ENCODE peak calls at places on chromosomes 1 and 21, in four cellular contexts. P is T-helper 17 cell, B is Panc1, R is tibial artery. N is an unnamed sample.
A peak's percentile ranks its signal among the peaks of the same experiment; 100 is the strongest.

GRCh38 chr1:221793439-221794078 is 51.7 kb upstream of the DUSP10 start:
- DNase-seq in B (no peak), R (no peak), P (no peak), N (no peak)

GRCh38 chr1:163467291-163467690 is 145.5 kb downstream of the NUF2 start:
- DNase-seq in R (no peak), B (no peak), P (no peak), N (no peak)

GRCh38 chr1:12456979-12457378 is 161.0 kb downstream of the DHRS3 start:
- DNase-seq in P (no peak), B (no peak), R (no peak), N (no peak)

GRCh38 chr1:236064674-236065508 is at the start of gene NID1:
- DNase-seq in P (peak; percentile 14), R (peak; percentile 88), B (no peak), N (peak; percentile 17)

GRCh38 chr21:45317401-45318145 is 29.9 kb upstream of the POFUT2 start:
- DNase-seq in P (no peak), B (no peak), R (no peak), N (no peak)

GRCh38 chr1:66124670-66125069 is 332.0 kb downstream of the PDE4B start:
- DNase-seq in R (no peak), P (no peak), B (no peak), N (no peak)

GRCh38 chr1:235060607-235061470 is 67.8 kb downstream of the TOMM20 start:
- DNase-seq in B (no peak), R (peak; percentile 44), P (no peak), N (no peak)

GRCh38 chr1:23618586-23619083 is 59.3 kb upstream of the ID3 start:
- DNase-seq in P (no peak), B (no peak), R (no peak), N (no peak)

GRCh38 chr1:246724725-246725095 is 501 bp downstream of the SCCPDH start:
- DNase-seq in R (no peak), P (no peak), B (no peak), N (no peak)

GRCh38 chr1:65372557-65372956 is 47.9 kb upstream of the LEPR start:
- DNase-seq in P (no peak), R (no peak), B (no peak), N (no peak)

GRCh38 chr1:183180634-183181056 is 5.4 kb upstream of the LAMC2 start:
- DNase-seq in P (no peak), B (no peak), R (peak; percentile 25), N (no peak)

GRCh38 chr21:35007348-35007747 is 41.8 kb downstream of the RUNX1 start:
- DNase-seq in B (no peak), P (no peak), R (no peak), N (no peak)

GRCh38 chr1:239899747-239900146 is 191.9 kb upstream of the FMN2 start:
- DNase-seq in P (no peak), B (no peak), R (no peak), N (no peak)

GRCh38 chr1:164735315-164736052 is 176.5 kb downstream of the PBX1 start:
- DNase-seq in B (no peak), P (no peak), R (no peak), N (no peak)

GRCh38 chr1:245987222-245987545 is 519.9 kb downstream of the SMYD3 start:
- DNase-seq in P (no peak), R (no peak), B (no peak), N (no peak)

GRCh38 chr1:19664453-19665043 is at the start of gene HTR6:
- DNase-seq in P (no peak), B (no peak), R (no peak), N (peak; percentile 39)

GRCh38 chr1:116290085-116290670 is 82.9 kb upstream of the ATP1A1 start:
- DNase-seq in R (no peak), B (no peak), P (no peak), N (no peak)

GRCh38 chr21:8993284-8993942 is 1528.0 kb upstream of the TPTE start:
- DNase-seq in P (no peak), R (no peak), B (peak; percentile 79), N (no peak)

GRCh38 chr21:8993943-8994639 is 1527.3 kb upstream of the TPTE start:
- DNase-seq in P (no peak), B (peak; percentile 71), R (no peak), N (no peak)

GRCh38 chr21:8991088-8991907 is 1530.1 kb upstream of the TPTE start:
- DNase-seq in P (no peak), R (no peak), B (peak; percentile 61), N (no peak)

GRCh38 chr21:8991968-8992621 is 1529.3 kb upstream of the TPTE start:
- DNase-seq in R (no peak), B (peak; percentile 56), P (no peak), N (no peak)

GRCh38 chr21:8992731-8993174 is 1528.6 kb upstream of the TPTE start:
- DNase-seq in B (peak; percentile 70), P (no peak), R (no peak), N (no peak)
- H3K9me3 ChIP-seq in B (no peaks in the 10 kb centered on the region), P (peaks cover 4% of the 10 kb centered on the region), R (peaks cover 3% of the 10 kb centered on the region), N (no peaks in the 10 kb centered on the region)

GRCh38 chr21:30668776-30669175 is 26.1 kb downstream of the KRTAP20-3 start:
- DNase-seq in P (no peak), R (no peak), B (no peak), N (no peak)
- H3K9me3 ChIP-seq in P (no peaks in the 10 kb centered on the region), R (no peaks in the 10 kb centered on the region), B (no peaks in the 10 kb centered on the region), N (no peaks in the 10 kb centered on the region)

GRCh38 chr21:9780441-9780937 is 740.9 kb upstream of the TPTE start:
- DNase-seq in B (no peak), P (no peak), R (no peak), N (no peak)
- H3K9me3 ChIP-seq in B (no peaks in the 10 kb centered on the region), P (no peaks in the 10 kb centered on the region), R (peaks cover 2% of the 10 kb centered on the region), N (no peaks in the 10 kb centered on the region)

GRCh38 chr1:170041423-170042207 is 32.9 kb downstream of the KIFAP3 start:
- DNase-seq in R (no peak), P (no peak), B (no peak), N (no peak)
- H3K9me3 ChIP-seq in R (no peaks in the 10 kb centered on the region), P (no peaks in the 10 kb centered on the region), B (no peaks in the 10 kb centered on the region), N (no peaks in the 10 kb centered on the region)

GRCh38 chr1:227635596-227635995 is 72.2 kb downstream of the ZNF678 start:
- DNase-seq in P (no peak), R (no peak), B (no peak), N (no peak)
- H3K9me3 ChIP-seq in P (peaks cover 9% of the 10 kb centered on the region), R (peaks cover 88% of the 10 kb centered on the region), B (peaks cover 30% of the 10 kb centered on the region), N (no peaks in the 10 kb centered on the region)

GRCh38 chr1:15951341-15952153 is 24.4 kb downstream of the ZBTB17 start:
- DNase-seq in R (no peak), P (no peak), B (no peak), N (no peak)
- H3K9me3 ChIP-seq in R (no peaks in the 10 kb centered on the region), P (no peaks in the 10 kb centered on the region), B (no peaks in the 10 kb centered on the region), N (no peaks in the 10 kb centered on the region)

DNA sequence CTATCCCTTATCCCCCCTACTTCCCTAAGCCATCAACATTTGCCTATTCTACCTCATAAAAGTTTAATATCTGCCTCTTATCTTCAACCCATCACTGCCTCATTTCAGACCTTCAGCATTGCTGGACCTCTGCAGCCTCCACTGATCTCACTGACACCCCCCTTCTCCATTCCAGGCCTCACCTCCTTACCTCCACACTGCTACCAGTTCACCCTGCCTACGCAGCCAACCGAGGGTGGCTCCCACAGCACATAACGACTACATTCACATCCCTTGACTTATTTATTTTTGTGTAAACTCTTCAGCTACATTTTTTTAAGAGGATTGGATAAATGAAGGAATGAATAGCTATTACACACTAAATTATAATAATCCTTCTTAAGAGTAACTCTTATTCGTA is 14.2 kb downstream of the CLCC1 start:
- DNase-seq in B (no peak), P (no peak), R (no peak), N (no peak)
- H3K9me3 ChIP-seq in B (no peaks in the 10 kb centered on the region), P (no peaks in the 10 kb centered on the region), R (no peaks in the 10 kb centered on the region), N (no peaks in the 10 kb centered on the region)

N was measured in CD4-positive, alpha-beta memory T cell.